ENCODE peak calls at places on chromosomes 2 and 18, in eight cellular contexts. V is A549; Q is pancreas; J is choroid plexus epithelial cell; H is dorsolateral prefrontal cortex; Y is HFFc6; U is activated CD8-positive, alpha-beta T cell treated with anti-CD3 and anti-CD28 coated beads for 36 hours; T is RWPE1. A is an unnamed sample.

GRCh38 chr2:9400268-9401058 is 22.9 kb downstream of the ITGB1BP1 start:
- DNase-seq in V (no peak), Q (no peak), J (no peak), H (no peak), Y (no peak), U (no peak), T (no peak), A (no peak)

GRCh38 chr2:240364582-240364960 is 70.9 kb upstream of the GPC1 start:
- DNase-seq in V (no peak), Q (peak), J (no peak), H (no peak), Y (no peak), U (no peak), T (no peak), A (no peak)

GRCh38 chr18:10926565-10927194 is 222.7 kb downstream of the PIEZO2 start:
- DNase-seq in V (no peak), Q (no peak), J (peak), H (no peak), Y (peak), U (no peak), T (no peak), A (no peak)

GRCh38 chr2:9653485-9654271 is 22.9 kb upstream of the YWHAQ start:
- DNase-seq in V (no peak), Q (no peak), J (no peak), H (no peak), Y (no peak), U (no peak), T (no peak), A (no peak)

GRCh38 chr2:183032200-183032794 is 6.0 kb downstream of the NCKAP1 start:
- DNase-seq in V (no peak), Q (no peak), J (peak), H (no peak), Y (no peak), U (no peak), T (no peak), A (no peak)

GRCh38 chr2:222835142-222835822 is 25.6 kb upstream of the ACSL3 start:
- DNase-seq in V (no peak), Q (no peak), J (peak), H (no peak), Y (no peak), U (no peak), T (peak), A (no peak)

GRCh38 chr2:229270551-229271410 is at the start of gene PID1:
- DNase-seq in V (peak), Q (peak), J (peak), H (peak), Y (no peak), U (no peak), T (peak), A (no peak)

GRCh38 chr2:20224191-20224715 is 677 bp downstream of the SDC1 start:
- DNase-seq in V (no peak), Q (peak), J (no peak), H (no peak), Y (no peak), U (no peak), T (no peak), A (no peak)

GRCh38 chr2:212538156-212539144 is at the start of gene ERBB4:
- DNase-seq in V (no peak), Q (peak), J (no peak), H (peak), Y (no peak), U (no peak), T (no peak), A (no peak)

GRCh38 chr2:201126308-201127127 is 10.6 kb downstream of the CFLAR start:
- DNase-seq in V (no peak), Q (no peak), J (peak), H (no peak), Y (peak), U (peak), T (no peak), A (no peak)

GRCh38 chr2:105873721-105874120 is 129.0 kb downstream of the NCK2 start:
- DNase-seq in V (peak), Q (no peak), J (peak), H (no peak), Y (peak), U (peak), T (peak), A (no peak)

GRCh38 chr2:127629637-127630036 is 16.3 kb upstream of the GPR17 start:
- DNase-seq in V (no peak), Q (peak), J (no peak), H (no peak), Y (no peak), U (no peak), T (no peak), A (no peak)

GRCh38 chr2:60565472-60565871 is 12.0 kb upstream of the BCL11A start:
- DNase-seq in V (no peak), Q (no peak), J (peak), H (no peak), Y (no peak), U (no peak), T (peak), A (no peak)

GRCh38 chr2:129719335-129719734 is 260.1 kb upstream of the RAB6C start:
- DNase-seq in V (no peak), Q (no peak), J (no peak), H (no peak), Y (no peak), U (no peak), T (no peak), A (no peak)

GRCh38 chr18:68796936-68797690 is 767 bp upstream of the CCDC102B start:
- DNase-seq in V (no peak), Q (no peak), J (peak), H (no peak), Y (peak), U (no peak), T (peak), A (no peak)

GRCh38 chr2:43898134-43898957 is 59.6 kb downstream of the ABCG8 start:
- DNase-seq in V (peak), Q (peak), J (peak), H (no peak), Y (no peak), U (no peak), T (no peak), A (no peak)

GRCh38 chr2:22626621-22627020 is 758.4 kb upstream of the KLHL29 start:
- DNase-seq in V (no peak), Q (no peak), J (no peak), H (no peak), Y (no peak), U (peak), T (no peak), A (no peak)

GRCh38 chr18:74115046-74115445 is 32.6 kb downstream of the FBXO15 start:
- DNase-seq in V (no peak), Q (no peak), J (peak), H (no peak), Y (peak), U (no peak), T (no peak), A (no peak)

GRCh38 chr18:48975221-48975816 is 24.6 kb upstream of the SMAD7 start:
- DNase-seq in V (no peak), Q (no peak), J (no peak), H (peak), Y (no peak), U (peak), T (no peak), A (no peak)

GRCh38 chr2:227717687-227718567 is at the start of gene SLC19A3:
- DNase-seq in V (peak), Q (peak), J (peak), H (peak), Y (no peak), U (peak), T (peak), A (peak)

GRCh38 chr18:34802938-34803337 is 92.8 kb downstream of the DTNA start:
- DNase-seq in V (no peak), Q (no peak), J (no peak), H (no peak), Y (no peak), U (no peak), T (no peak), A (no peak)

GRCh38 chr18:8116346-8117007 is 492.8 kb upstream of the RAB12 start:
- DNase-seq in V (peak), Q (no peak), J (peak), H (no peak), Y (peak), U (no peak), T (peak), A (no peak)

DNA sequence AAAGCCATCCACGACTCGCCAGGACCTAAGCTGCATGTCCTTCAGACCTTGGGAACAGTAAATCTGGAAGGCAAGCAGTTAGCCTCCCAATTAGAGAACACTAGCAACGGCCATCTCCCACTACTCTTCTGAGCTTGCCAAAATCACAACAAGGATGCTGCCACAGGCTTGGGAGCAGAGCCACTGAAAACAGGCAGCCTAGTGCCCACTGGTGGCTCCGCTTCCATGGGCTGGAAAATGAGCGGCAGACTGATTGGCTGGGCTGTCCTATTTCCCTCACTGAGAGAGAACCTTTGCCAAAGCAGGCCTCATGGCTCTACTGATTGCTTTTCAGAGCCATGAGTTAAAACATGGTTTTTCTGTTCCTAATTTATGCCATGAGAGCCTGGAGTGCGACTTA is 153.0 kb upstream of the NT5C1B start:
- DNase-seq in V (no peak), Q (no peak), J (no peak), H (no peak), Y (no peak), U (no peak), T (no peak), A (no peak)
- TF ChIP-seq CTCF in V (no peak), Q (no peak), J (peak), H (no peak), Y (no peak), U (no peak), T (no peak), A (no peak)

GRCh38 chr2:216034065-216034464 is 20.7 kb upstream of the MREG start:
- DNase-seq in V (peak), Q (peak), J (peak), H (peak), Y (peak), U (peak), T (peak), A (peak)
- TF ChIP-seq CTCF in V (peak), Q (peak), J (peak), H (peak), Y (peak), U (peak), T (peak), A (no peak)

DNA sequence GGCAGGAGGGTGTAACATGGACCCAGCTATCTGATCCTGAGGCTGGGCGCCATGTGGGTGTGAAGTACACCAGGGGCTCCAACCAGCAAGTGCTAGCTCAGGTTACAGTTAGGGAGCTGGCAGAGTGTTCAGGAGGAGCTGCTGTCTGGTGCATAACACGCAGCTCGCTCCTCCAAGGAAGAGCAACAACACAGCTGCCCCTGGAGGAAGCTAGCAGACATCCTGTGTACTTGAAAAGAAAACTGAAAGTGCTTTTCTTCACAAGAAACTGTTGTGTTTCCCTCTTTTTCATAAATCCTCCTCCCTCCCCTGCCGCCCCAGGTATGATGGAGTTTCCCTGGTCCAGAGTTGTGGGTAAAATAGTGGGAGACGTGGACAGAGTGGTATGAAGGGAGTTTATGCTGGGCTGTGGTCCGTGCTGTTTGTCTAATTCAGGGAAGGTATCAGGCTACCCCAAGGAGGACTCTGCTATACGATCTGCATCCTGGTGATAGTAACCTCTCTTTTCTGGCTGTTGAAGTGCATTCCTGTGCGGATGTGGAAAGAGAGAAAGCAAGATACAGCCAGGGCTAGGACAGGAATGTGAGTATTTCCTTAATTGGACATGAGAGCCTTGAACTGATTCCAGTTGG is 6.1 kb upstream of the LBH start:
- DNase-seq in V (no peak), Q (no peak), J (peak), H (no peak), Y (peak), U (peak), T (no peak), A (no peak)
- TF ChIP-seq CTCF in V (no peak), Q (no peak), J (peak), H (no peak), Y (no peak), U (no peak), T (no peak), A (no peak)

DNA sequence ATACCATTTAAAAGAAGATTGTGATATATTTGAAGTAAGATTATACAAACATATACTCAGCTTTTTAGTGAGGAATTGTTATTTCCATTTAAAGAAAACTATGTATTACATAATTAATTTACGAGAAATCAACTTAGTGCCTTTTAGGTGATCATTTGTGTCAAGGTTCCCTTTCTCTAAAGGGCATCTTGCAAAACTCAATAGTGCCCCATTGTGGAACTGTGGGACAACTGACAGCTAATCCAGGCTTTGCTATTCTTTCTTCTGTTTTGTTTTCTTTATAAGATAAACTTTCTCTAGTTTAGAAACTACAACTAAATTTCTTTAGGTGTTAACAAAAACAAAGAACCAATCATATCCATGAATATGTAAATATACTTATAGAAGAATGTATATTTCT is 24.3 kb upstream of the VIT start:
- DNase-seq in V (no peak), Q (no peak), J (peak), H (no peak), Y (peak), U (no peak), T (peak), A (no peak)
- TF ChIP-seq CTCF in V (peak), Q (no peak), J (peak), H (peak), Y (peak), U (peak), T (peak), A (no peak)

A was measured in omental fat pad.